ENCODE peak calls at places on chromosomes 7 and 10, in ten cellular contexts. One of them, this sample, is unnamed.

GRCh38 chr10:51251110-51251509 is 176.8 kb downstream of the PRKG1 start:
- DNase-seq in NB4: no peak
- DNase-seq in stimulated activated effector memory CD8-positive, alpha-beta T cell treated with anti-CD3 and anti-CD28 coated beads, Interleukin-12 subunit alpha, Interleukin-12 subunit beta, amount 100 ng/mL, for 72 hours: no peak
- DNase-seq in ELR: no peak
- DNase-seq in fibroblast of the conjunctiva: no peak
- DNase-seq in occipital lobe: no peak
- DNase-seq in NCI-H2081 treated with DMSO at 0.1 percent for 48 hours: no peak
- DNase-seq in central memory CD4-positive, alpha-beta T cell: no peak
- DNase-seq in fibroblast of mammary gland: no peak
- DNase-seq in GM23338: no peak
- DNase-seq in this sample: no peak

GRCh38 chr10:74738985-74739567 is 87.3 kb upstream of the KAT6B start:
- DNase-seq in central memory CD4-positive, alpha-beta T cell: peak
- DNase-seq in occipital lobe: no peak
- DNase-seq in ELR: peak
- DNase-seq in fibroblast of the conjunctiva: no peak
- DNase-seq in NB4: peak
- DNase-seq in NCI-H2081 treated with DMSO at 0.1 percent for 48 hours: no peak
- DNase-seq in fibroblast of mammary gland: peak
- DNase-seq in GM23338: peak
- DNase-seq in stimulated activated effector memory CD8-positive, alpha-beta T cell treated with anti-CD3 and anti-CD28 coated beads, Interleukin-12 subunit alpha, Interleukin-12 subunit beta, amount 100 ng/mL, for 72 hours: no peak
- DNase-seq in this sample: peak

GRCh38 chr10:120415709-120416330 is 41.2 kb upstream of the PLPP4 start:
- DNase-seq in stimulated activated effector memory CD8-positive, alpha-beta T cell treated with anti-CD3 and anti-CD28 coated beads, Interleukin-12 subunit alpha, Interleukin-12 subunit beta, amount 100 ng/mL, for 72 hours: no peak
- DNase-seq in NB4: no peak
- DNase-seq in GM23338: no peak
- DNase-seq in ELR: peak
- DNase-seq in fibroblast of the conjunctiva: no peak
- DNase-seq in central memory CD4-positive, alpha-beta T cell: no peak
- DNase-seq in occipital lobe: no peak
- DNase-seq in fibroblast of mammary gland: peak
- DNase-seq in NCI-H2081 treated with DMSO at 0.1 percent for 48 hours: no peak
- DNase-seq in this sample: peak

GRCh38 chr7:4273566-4274230 is 408.4 kb upstream of the FOXK1 start:
- DNase-seq in GM23338: no peak
- DNase-seq in fibroblast of the conjunctiva: no peak
- DNase-seq in stimulated activated effector memory CD8-positive, alpha-beta T cell treated with anti-CD3 and anti-CD28 coated beads, Interleukin-12 subunit alpha, Interleukin-12 subunit beta, amount 100 ng/mL, for 72 hours: no peak
- DNase-seq in NCI-H2081 treated with DMSO at 0.1 percent for 48 hours: no peak
- DNase-seq in occipital lobe: no peak
- DNase-seq in fibroblast of mammary gland: no peak
- DNase-seq in ELR: no peak
- DNase-seq in central memory CD4-positive, alpha-beta T cell: no peak
- DNase-seq in NB4: no peak
- DNase-seq in this sample: no peak

GRCh38 chr10:97805096-97805879 is 33.5 kb upstream of the SFRP5 start:
- DNase-seq in GM23338: peak
- DNase-seq in NCI-H2081 treated with DMSO at 0.1 percent for 48 hours: no peak
- DNase-seq in ELR: no peak
- DNase-seq in fibroblast of the conjunctiva: no peak
- DNase-seq in NB4: no peak
- DNase-seq in central memory CD4-positive, alpha-beta T cell: no peak
- DNase-seq in stimulated activated effector memory CD8-positive, alpha-beta T cell treated with anti-CD3 and anti-CD28 coated beads, Interleukin-12 subunit alpha, Interleukin-12 subunit beta, amount 100 ng/mL, for 72 hours: no peak
- DNase-seq in occipital lobe: no peak
- DNase-seq in fibroblast of mammary gland: no peak
- DNase-seq in this sample: no peak

GRCh38 chr10:61757525-61758397 is 95.0 kb downstream of the CABCOCO1 start:
- DNase-seq in stimulated activated effector memory CD8-positive, alpha-beta T cell treated with anti-CD3 and anti-CD28 coated beads, Interleukin-12 subunit alpha, Interleukin-12 subunit beta, amount 100 ng/mL, for 72 hours: no peak
- DNase-seq in NCI-H2081 treated with DMSO at 0.1 percent for 48 hours: no peak
- DNase-seq in occipital lobe: no peak
- DNase-seq in fibroblast of the conjunctiva: peak
- DNase-seq in ELR: peak
- DNase-seq in NB4: no peak
- DNase-seq in fibroblast of mammary gland: peak
- DNase-seq in central memory CD4-positive, alpha-beta T cell: no peak
- DNase-seq in GM23338: no peak
- DNase-seq in this sample: peak

GRCh38 chr10:33657154-33657900 is 322.9 kb upstream of the NRP1 start:
- DNase-seq in stimulated activated effector memory CD8-positive, alpha-beta T cell treated with anti-CD3 and anti-CD28 coated beads, Interleukin-12 subunit alpha, Interleukin-12 subunit beta, amount 100 ng/mL, for 72 hours: no peak
- DNase-seq in NB4: no peak
- DNase-seq in ELR: peak
- DNase-seq in GM23338: no peak
- DNase-seq in central memory CD4-positive, alpha-beta T cell: no peak
- DNase-seq in fibroblast of mammary gland: peak
- DNase-seq in NCI-H2081 treated with DMSO at 0.1 percent for 48 hours: no peak
- DNase-seq in occipital lobe: no peak
- DNase-seq in fibroblast of the conjunctiva: no peak
- DNase-seq in this sample: no peak

GRCh38 chr7:130337410-130337971 is 7.1 kb upstream of the CPA5 start:
- DNase-seq in fibroblast of mammary gland: no peak
- DNase-seq in fibroblast of the conjunctiva: no peak
- DNase-seq in NCI-H2081 treated with DMSO at 0.1 percent for 48 hours: no peak
- DNase-seq in ELR: no peak
- DNase-seq in stimulated activated effector memory CD8-positive, alpha-beta T cell treated with anti-CD3 and anti-CD28 coated beads, Interleukin-12 subunit alpha, Interleukin-12 subunit beta, amount 100 ng/mL, for 72 hours: no peak
- DNase-seq in central memory CD4-positive, alpha-beta T cell: no peak
- DNase-seq in NB4: no peak
- DNase-seq in occipital lobe: no peak
- DNase-seq in GM23338: no peak
- DNase-seq in this sample: no peak

GRCh38 chr10:26417136-26417535 is 21.0 kb upstream of the APBB1IP start:
- DNase-seq in NCI-H2081 treated with DMSO at 0.1 percent for 48 hours: no peak
- DNase-seq in occipital lobe: no peak
- DNase-seq in fibroblast of the conjunctiva: no peak
- DNase-seq in fibroblast of mammary gland: no peak
- DNase-seq in stimulated activated effector memory CD8-positive, alpha-beta T cell treated with anti-CD3 and anti-CD28 coated beads, Interleukin-12 subunit alpha, Interleukin-12 subunit beta, amount 100 ng/mL, for 72 hours: no peak
- DNase-seq in central memory CD4-positive, alpha-beta T cell: no peak
- DNase-seq in GM23338: no peak
- DNase-seq in ELR: no peak
- DNase-seq in NB4: no peak
- DNase-seq in this sample: no peak

GRCh38 chr10:79068203-79068561 is 584 bp upstream of the ZMIZ1 start:
- DNase-seq in fibroblast of the conjunctiva: no peak
- DNase-seq in stimulated activated effector memory CD8-positive, alpha-beta T cell treated with anti-CD3 and anti-CD28 coated beads, Interleukin-12 subunit alpha, Interleukin-12 subunit beta, amount 100 ng/mL, for 72 hours: peak
- DNase-seq in ELR: peak
- DNase-seq in fibroblast of mammary gland: no peak
- DNase-seq in NB4: peak
- DNase-seq in central memory CD4-positive, alpha-beta T cell: peak
- DNase-seq in NCI-H2081 treated with DMSO at 0.1 percent for 48 hours: no peak
- DNase-seq in GM23338: peak
- DNase-seq in occipital lobe: no peak
- DNase-seq in this sample: no peak

GRCh38 chr7:7790041-7790751 is 71.8 kb upstream of the RPA3 start:
- DNase-seq in NB4: no peak
- DNase-seq in ELR: no peak
- DNase-seq in NCI-H2081 treated with DMSO at 0.1 percent for 48 hours: no peak
- DNase-seq in stimulated activated effector memory CD8-positive, alpha-beta T cell treated with anti-CD3 and anti-CD28 coated beads, Interleukin-12 subunit alpha, Interleukin-12 subunit beta, amount 100 ng/mL, for 72 hours: no peak
- DNase-seq in occipital lobe: no peak
- DNase-seq in fibroblast of the conjunctiva: no peak
- DNase-seq in GM23338: no peak
- DNase-seq in central memory CD4-positive, alpha-beta T cell: no peak
- DNase-seq in fibroblast of mammary gland: peak
- DNase-seq in this sample: no peak

GRCh38 chr10:73139251-73139650 is 28.6 kb downstream of the ECD start:
- DNase-seq in occipital lobe: no peak
- DNase-seq in NB4: no peak
- DNase-seq in NCI-H2081 treated with DMSO at 0.1 percent for 48 hours: no peak
- DNase-seq in GM23338: no peak
- DNase-seq in fibroblast of the conjunctiva: no peak
- DNase-seq in stimulated activated effector memory CD8-positive, alpha-beta T cell treated with anti-CD3 and anti-CD28 coated beads, Interleukin-12 subunit alpha, Interleukin-12 subunit beta, amount 100 ng/mL, for 72 hours: no peak
- DNase-seq in ELR: no peak
- DNase-seq in central memory CD4-positive, alpha-beta T cell: no peak
- DNase-seq in fibroblast of mammary gland: no peak
- DNase-seq in this sample: no peak

GRCh38 chr7:99004216-99004615 is 125.9 kb downstream of the TRRAP start:
- DNase-seq in NCI-H2081 treated with DMSO at 0.1 percent for 48 hours: no peak
- DNase-seq in central memory CD4-positive, alpha-beta T cell: no peak
- DNase-seq in ELR: no peak
- DNase-seq in occipital lobe: no peak
- DNase-seq in fibroblast of the conjunctiva: no peak
- DNase-seq in fibroblast of mammary gland: peak
- DNase-seq in GM23338: no peak
- DNase-seq in NB4: no peak
- DNase-seq in stimulated activated effector memory CD8-positive, alpha-beta T cell treated with anti-CD3 and anti-CD28 coated beads, Interleukin-12 subunit alpha, Interleukin-12 subunit beta, amount 100 ng/mL, for 72 hours: no peak
- DNase-seq in this sample: no peak

GRCh38 chr10:5917305-5917704 is 27.3 kb downstream of the FBH1 start:
- DNase-seq in GM23338: no peak
- DNase-seq in stimulated activated effector memory CD8-positive, alpha-beta T cell treated with anti-CD3 and anti-CD28 coated beads, Interleukin-12 subunit alpha, Interleukin-12 subunit beta, amount 100 ng/mL, for 72 hours: no peak
- DNase-seq in fibroblast of the conjunctiva: no peak
- DNase-seq in fibroblast of mammary gland: no peak
- DNase-seq in occipital lobe: peak
- DNase-seq in NCI-H2081 treated with DMSO at 0.1 percent for 48 hours: no peak
- DNase-seq in ELR: no peak
- DNase-seq in NB4: no peak
- DNase-seq in central memory CD4-positive, alpha-beta T cell: no peak
- DNase-seq in this sample: no peak

GRCh38 chr7:73623798-73624668 is at the start of gene MLXIPL:
- DNase-seq in central memory CD4-positive, alpha-beta T cell: peak
- DNase-seq in NB4: no peak
- DNase-seq in fibroblast of the conjunctiva: no peak
- DNase-seq in occipital lobe: peak
- DNase-seq in ELR: peak
- DNase-seq in GM23338: peak
- DNase-seq in stimulated activated effector memory CD8-positive, alpha-beta T cell treated with anti-CD3 and anti-CD28 coated beads, Interleukin-12 subunit alpha, Interleukin-12 subunit beta, amount 100 ng/mL, for 72 hours: peak
- DNase-seq in NCI-H2081 treated with DMSO at 0.1 percent for 48 hours: peak
- DNase-seq in fibroblast of mammary gland: peak
- DNase-seq in this sample: no peak

GRCh38 chr10:43193496-43194080 is 55.3 kb downstream of the CSGALNACT2 start:
- DNase-seq in ELR: no peak
- DNase-seq in stimulated activated effector memory CD8-positive, alpha-beta T cell treated with anti-CD3 and anti-CD28 coated beads, Interleukin-12 subunit alpha, Interleukin-12 subunit beta, amount 100 ng/mL, for 72 hours: no peak
- DNase-seq in GM23338: no peak
- DNase-seq in occipital lobe: no peak
- DNase-seq in fibroblast of the conjunctiva: no peak
- DNase-seq in fibroblast of mammary gland: no peak
- DNase-seq in NCI-H2081 treated with DMSO at 0.1 percent for 48 hours: no peak
- DNase-seq in NB4: no peak
- DNase-seq in central memory CD4-positive, alpha-beta T cell: no peak
- DNase-seq in this sample: no peak

GRCh38 chr10:17026686-17027485 is 102.7 kb downstream of the CUBN start:
- DNase-seq in fibroblast of mammary gland: peak
- DNase-seq in fibroblast of the conjunctiva: no peak
- DNase-seq in GM23338: no peak
- DNase-seq in NB4: no peak
- DNase-seq in stimulated activated effector memory CD8-positive, alpha-beta T cell treated with anti-CD3 and anti-CD28 coated beads, Interleukin-12 subunit alpha, Interleukin-12 subunit beta, amount 100 ng/mL, for 72 hours: peak
- DNase-seq in NCI-H2081 treated with DMSO at 0.1 percent for 48 hours: no peak
- DNase-seq in central memory CD4-positive, alpha-beta T cell: peak
- DNase-seq in ELR: peak
- DNase-seq in occipital lobe: no peak
- DNase-seq in this sample: peak